ENCODE peak calls at places on chromosomes 16 and 17, in seven cellular contexts. D, L, K, Q, M, P and X are unnamed samples.

GRCh38 chr16:73000020-73000906 is 47.7 kb downstream of the ZFHX3 start:
- DNase-seq in P (no peak), Q (no peak), M (no peak), D (no peak), L (no peak), K (no peak), X (peak; percentile 82)

GRCh38 chr17:57442914-57443571 is 186.7 kb downstream of the MSI2 start:
- DNase-seq in K (no peak), M (no peak), L (no peak), D (peak; percentile 80), P (peak; percentile 36), Q (peak; percentile 43), X (peak; percentile 54)

GRCh38 chr17:48012151-48012520 is 25.5 kb downstream of the COPZ2 start:
- DNase-seq in M (peak; percentile 78), Q (peak; percentile 59), K (peak; percentile 87), P (peak; percentile 62), D (peak; percentile 47), L (no peak), X (no peak)

GRCh38 chr17:83156408-83156807 is 77.0 kb downstream of the METRNL start:
- DNase-seq in K (no peak), L (no peak), D (no peak), Q (no peak), M (no peak), P (no peak), X (no peak)

GRCh38 chr17:67902531-67903231 is 77.4 kb downstream of the BPTF start:
- DNase-seq in K (no peak), P (no peak), Q (no peak), L (no peak), M (no peak), D (no peak), X (no peak)

GRCh38 chr17:29039764-29040598 is 3.0 kb upstream of the PIPOX start:
- DNase-seq in D (no peak), P (no peak), Q (no peak), K (no peak), L (no peak), M (no peak), X (peak; percentile 25)

GRCh38 chr16:30485818-30486436 is 13.4 kb downstream of the ITGAL start:
- DNase-seq in D (no peak), M (no peak), L (no peak), P (no peak), K (no peak), Q (no peak), X (no peak)

GRCh38 chr17:7750321-7750821 is 32.8 kb downstream of the DNAH2 start:
- DNase-seq in Q (no peak), L (no peak), M (no peak), P (no peak), D (no peak), K (no peak), X (no peak)

GRCh38 chr17:17671369-17672119 is 9.7 kb upstream of the RAI1 start:
- DNase-seq in L (no peak), Q (no peak), K (no peak), D (no peak), M (no peak), P (no peak), X (no peak)

GRCh38 chr16:75193265-75193650 is 13.7 kb downstream of the CTRB2 start:
- DNase-seq in L (no peak), K (no peak), P (no peak), M (no peak), Q (no peak), D (no peak), X (peak; percentile 10)

GRCh38 chr17:49817993-49818392 is 29.5 kb downstream of the KAT7 start:
- DNase-seq in Q (no peak), D (no peak), P (no peak), L (no peak), K (no peak), M (no peak), X (no peak)

GRCh38 chr16:56269824-56270684 is 78.8 kb downstream of the GNAO1 start:
- DNase-seq in Q (peak; percentile 40), P (no peak), L (no peak), M (peak; percentile 69), D (no peak), K (peak; percentile 66), X (no peak)
- TF ChIP-seq POLR2AphosphoS5 in Q (peak; percentile 34), P (peak; percentile 30), L (no peak), M (no peak), D (no peak), K (no peak), X (no peak)

DNA sequence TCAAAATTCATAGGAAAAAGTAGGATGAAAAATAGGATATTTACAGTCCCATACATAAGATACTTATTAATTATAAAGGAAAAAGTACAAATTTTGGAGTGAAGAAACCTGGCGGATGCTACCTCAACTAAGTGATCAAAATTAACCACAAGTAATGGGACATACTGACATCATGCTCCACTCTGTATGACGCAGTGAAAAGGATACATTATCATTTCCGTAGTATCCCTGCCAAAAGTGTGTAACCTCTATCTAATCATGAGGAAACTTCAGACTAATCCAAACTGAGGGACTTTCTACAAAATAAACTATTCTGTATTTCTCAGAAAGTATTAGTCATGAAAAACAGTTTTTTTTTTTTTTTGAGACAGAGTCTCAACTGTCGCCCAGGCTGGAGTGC is 60.5 kb downstream of the TRIM37 start:
- DNase-seq in L (no peak), Q (no peak), K (no peak), P (no peak), D (no peak), M (peak; percentile 10), X (no peak)
- H3K4me3 ChIP-seq in L (no peak overlapping the region), Q (no peak overlapping the region), K (no peak overlapping the region), P (no peak overlapping the region), D (no peak overlapping the region), M (no peak overlapping the region), X (no peak overlapping the region)

GRCh38 chr16:84735846-84736586 is 36.2 kb downstream of the USP10 start:
- DNase-seq in K (no peak), Q (peak; percentile 79), M (no peak), L (no peak), D (no peak), P (peak; percentile 68), X (no peak)
- TF ChIP-seq CTCF in K (no peak), Q (no peak), M (no peak), L (peak; percentile 27), D (no peak), P (no peak), X (no peak)

GRCh38 chr16:49855280-49855821 is 561 bp downstream of the ZNF423 start:
- DNase-seq in L (no peak), P (peak; percentile 88), Q (peak; percentile 93), D (peak; percentile 68), K (peak; percentile 87), M (peak; percentile 64), X (peak; percentile 49)
- TF ChIP-seq POLR2AphosphoS5 in L (peak; percentile 26), P (peak; percentile 75), Q (peak; percentile 87), D (no peak), K (peak; percentile 61), M (no peak), X (no peak)

DNA sequence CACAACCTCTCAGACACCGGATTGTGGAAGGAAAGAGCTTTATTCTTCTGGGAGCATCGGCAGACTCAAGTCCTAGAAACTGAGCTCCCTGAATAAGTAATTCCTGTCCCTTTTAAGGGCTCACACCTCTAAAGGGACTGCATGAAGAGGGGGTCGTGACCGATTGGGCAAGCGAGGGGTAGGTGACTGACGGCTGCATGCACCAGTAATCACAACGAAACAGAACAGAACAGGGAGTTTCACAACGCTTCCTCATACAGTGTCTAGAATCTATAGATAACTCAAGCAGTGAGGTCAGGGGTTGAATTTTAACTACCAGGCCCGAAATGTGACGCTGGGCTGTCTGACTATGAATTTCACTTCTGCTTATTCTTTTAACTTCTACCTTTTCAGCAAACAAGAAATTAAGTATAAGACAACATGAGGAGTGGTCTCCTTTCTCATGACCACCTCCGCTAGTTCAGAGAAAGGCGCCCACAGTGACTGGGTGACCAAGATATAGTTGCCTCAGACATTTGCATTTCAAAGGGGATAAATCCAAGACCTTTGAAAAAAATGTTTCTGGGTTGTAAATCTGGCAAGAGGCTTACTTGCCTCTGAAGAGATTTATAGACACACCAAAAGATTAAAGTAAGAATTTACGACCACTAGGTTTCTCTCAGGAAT is 88.4 kb upstream of the ATF7IP2 start:
- DNase-seq in K (no peak), M (no peak), L (no peak), Q (peak; percentile 32), D (no peak), P (no peak), X (no peak)
- H3K4me3 ChIP-seq in K (no peak overlapping the region), M (no peak overlapping the region), L (no peak overlapping the region), Q (no peak overlapping the region), D (no peak overlapping the region), P (no peak overlapping the region), X (no peak overlapping the region)

GRCh38 chr16:56512025-56512424 is 7.8 kb downstream of the BBS2 start:
- DNase-seq in P (no peak), Q (no peak), L (no peak), K (no peak), M (no peak), D (no peak), X (no peak)

GRCh38 chr16:56517206-56517605 is 2.6 kb downstream of the BBS2 start:
- DNase-seq in Q (no peak), P (no peak), L (no peak), K (no peak), M (no peak), D (no peak), X (no peak)

GRCh38 chr16:56514845-56515244 is 5.0 kb downstream of the BBS2 start:
- DNase-seq in K (no peak), M (no peak), Q (no peak), L (no peak), D (no peak), P (no peak), X (no peak)

GRCh38 chr16:56515665-56516064 is 4.2 kb downstream of the BBS2 start:
- DNase-seq in L (no peak), Q (no peak), D (no peak), K (no peak), M (no peak), P (no peak), X (no peak)

DNA sequence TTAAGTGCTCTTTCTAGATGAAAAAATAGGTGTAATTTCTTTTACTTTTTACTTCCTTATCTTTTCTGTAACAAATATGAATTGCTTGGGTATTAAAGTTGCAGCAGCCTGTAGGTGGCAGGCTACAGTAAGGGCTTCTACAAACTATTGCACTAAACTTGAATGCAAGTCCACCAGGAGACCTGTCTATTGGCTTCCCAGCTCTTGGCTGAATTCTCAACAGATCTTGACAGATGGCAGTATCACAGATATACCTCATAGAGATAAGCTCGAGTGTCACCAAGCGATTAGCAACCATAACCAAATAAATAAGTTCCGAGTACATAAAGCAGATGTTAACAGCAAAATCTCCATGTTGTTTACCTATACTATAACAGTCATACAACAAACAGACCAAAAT is 5.9 kb downstream of the BBS2 start:
- DNase-seq in Q (peak; percentile 60), D (peak; percentile 69), L (peak; percentile 72), M (peak; percentile 50), P (peak; percentile 48), K (peak; percentile 70), X (no peak)
- TF ChIP-seq CTCF in Q (peak; percentile 58), D (peak; percentile 46), L (peak; percentile 83), M (peak; percentile 86), P (peak; percentile 23), K (peak; percentile 76), X (peak; percentile 55)

GRCh38 chr16:26561303-26561702 is 505.4 kb upstream of the C16orf82 start:
- DNase-seq in K (no peak), M (no peak), L (no peak), D (no peak), P (no peak), Q (no peak), X (no peak)

GRCh38 chr16:26563018-26563417 is 503.7 kb upstream of the C16orf82 start:
- DNase-seq in K (no peak), Q (no peak), L (no peak), P (no peak), D (no peak), M (no peak), X (no peak)
- TF ChIP-seq POLR2AphosphoS5 in K (no peak), Q (no peak), L (no peak), P (no peak), D (no peak), M (no peak), X (no peak)